ENCODE peak calls at places on chromosomes 4 and X, in six cellular contexts. One of them, this sample, is unnamed.

GRCh38 chr4:24560770-24561415 is 23.5 kb downstream of the DHX15 start:
- DNase-seq in GM10248: no peak
- DNase-seq in stimulated activated CD8-positive, alpha-beta memory T cell treated with anti-CD3 and anti-CD28 coated beads, Interleukin-12 subunit alpha, Interleukin-12 subunit beta, amount 100 ng/mL, for 1 hour: no peak
- DNase-seq in sigmoid colon: no peak
- DNase-seq in NCI-H1092 treated with DMSO at 0.1 percent for 48 hours: no peak
- DNase-seq in substantia nigra: no peak
- DNase-seq in this sample: no peak

GRCh38 chr4:62118558-62118957 is 918.4 kb downstream of the ADGRL3 start:
- DNase-seq in sigmoid colon: no peak
- DNase-seq in substantia nigra: no peak
- DNase-seq in GM10248: no peak
- DNase-seq in stimulated activated CD8-positive, alpha-beta memory T cell treated with anti-CD3 and anti-CD28 coated beads, Interleukin-12 subunit alpha, Interleukin-12 subunit beta, amount 100 ng/mL, for 1 hour: no peak
- DNase-seq in NCI-H1092 treated with DMSO at 0.1 percent for 48 hours: no peak
- DNase-seq in this sample: no peak

GRCh38 chr4:25799522-25799921 is 63.3 kb downstream of the SEL1L3 start:
- DNase-seq in stimulated activated CD8-positive, alpha-beta memory T cell treated with anti-CD3 and anti-CD28 coated beads, Interleukin-12 subunit alpha, Interleukin-12 subunit beta, amount 100 ng/mL, for 1 hour: no peak
- DNase-seq in sigmoid colon: no peak
- DNase-seq in NCI-H1092 treated with DMSO at 0.1 percent for 48 hours: no peak
- DNase-seq in GM10248: no peak
- DNase-seq in substantia nigra: no peak
- DNase-seq in this sample: no peak

GRCh38 chr4:94665500-94666398 is 92.0 kb upstream of the BMPR1B start:
- DNase-seq in GM10248: no peak
- DNase-seq in sigmoid colon: no peak
- DNase-seq in stimulated activated CD8-positive, alpha-beta memory T cell treated with anti-CD3 and anti-CD28 coated beads, Interleukin-12 subunit alpha, Interleukin-12 subunit beta, amount 100 ng/mL, for 1 hour: no peak
- DNase-seq in NCI-H1092 treated with DMSO at 0.1 percent for 48 hours: no peak
- DNase-seq in substantia nigra: no peak
- DNase-seq in this sample: no peak

GRCh38 chr4:150593996-150594395 is 12.0 kb downstream of the MAB21L2 start:
- DNase-seq in NCI-H1092 treated with DMSO at 0.1 percent for 48 hours: peak; percentile 39
- DNase-seq in GM10248: no peak
- DNase-seq in stimulated activated CD8-positive, alpha-beta memory T cell treated with anti-CD3 and anti-CD28 coated beads, Interleukin-12 subunit alpha, Interleukin-12 subunit beta, amount 100 ng/mL, for 1 hour: no peak
- DNase-seq in substantia nigra: no peak
- DNase-seq in sigmoid colon: no peak
- DNase-seq in this sample: no peak

GRCh38 chr4:185254434-185254833 is 45.0 kb downstream of the SNX25 start:
- DNase-seq in stimulated activated CD8-positive, alpha-beta memory T cell treated with anti-CD3 and anti-CD28 coated beads, Interleukin-12 subunit alpha, Interleukin-12 subunit beta, amount 100 ng/mL, for 1 hour: no peak
- DNase-seq in sigmoid colon: no peak
- DNase-seq in NCI-H1092 treated with DMSO at 0.1 percent for 48 hours: no peak
- DNase-seq in GM10248: no peak
- DNase-seq in substantia nigra: no peak
- DNase-seq in this sample: no peak

GRCh38 chr4:141131738-141132688 is 1.3 kb downstream of the RNF150 start:
- DNase-seq in substantia nigra: no peak
- DNase-seq in stimulated activated CD8-positive, alpha-beta memory T cell treated with anti-CD3 and anti-CD28 coated beads, Interleukin-12 subunit alpha, Interleukin-12 subunit beta, amount 100 ng/mL, for 1 hour: no peak
- DNase-seq in NCI-H1092 treated with DMSO at 0.1 percent for 48 hours: no peak
- DNase-seq in sigmoid colon: peak; percentile 73
- DNase-seq in GM10248: peak; percentile 7
- DNase-seq in this sample: peak; percentile 17

GRCh38 chrX:37686348-37686736 is 751 bp downstream of the XK start:
- DNase-seq in NCI-H1092 treated with DMSO at 0.1 percent for 48 hours: no peak
- DNase-seq in GM10248: no peak
- DNase-seq in substantia nigra: no peak
- DNase-seq in stimulated activated CD8-positive, alpha-beta memory T cell treated with anti-CD3 and anti-CD28 coated beads, Interleukin-12 subunit alpha, Interleukin-12 subunit beta, amount 100 ng/mL, for 1 hour: no peak
- DNase-seq in sigmoid colon: no peak
- DNase-seq in this sample: no peak

GRCh38 chr4:97074531-97074930 is 1068.7 kb downstream of the STPG2 start:
- DNase-seq in sigmoid colon: no peak
- DNase-seq in stimulated activated CD8-positive, alpha-beta memory T cell treated with anti-CD3 and anti-CD28 coated beads, Interleukin-12 subunit alpha, Interleukin-12 subunit beta, amount 100 ng/mL, for 1 hour: no peak
- DNase-seq in substantia nigra: no peak
- DNase-seq in GM10248: no peak
- DNase-seq in NCI-H1092 treated with DMSO at 0.1 percent for 48 hours: no peak
- DNase-seq in this sample: no peak

GRCh38 chrX:129925305-129926092 is 19.5 kb downstream of the UTP14A start:
- DNase-seq in substantia nigra: peak; percentile 34
- DNase-seq in sigmoid colon: peak; percentile 82
- DNase-seq in GM10248: peak; percentile 57
- DNase-seq in stimulated activated CD8-positive, alpha-beta memory T cell treated with anti-CD3 and anti-CD28 coated beads, Interleukin-12 subunit alpha, Interleukin-12 subunit beta, amount 100 ng/mL, for 1 hour: peak; percentile 62
- DNase-seq in NCI-H1092 treated with DMSO at 0.1 percent for 48 hours: peak; percentile 39
- DNase-seq in this sample: peak; percentile 73

GRCh38 chr4:74471228-74471627 is 26.3 kb downstream of the AREG start:
- DNase-seq in stimulated activated CD8-positive, alpha-beta memory T cell treated with anti-CD3 and anti-CD28 coated beads, Interleukin-12 subunit alpha, Interleukin-12 subunit beta, amount 100 ng/mL, for 1 hour: no peak
- DNase-seq in NCI-H1092 treated with DMSO at 0.1 percent for 48 hours: no peak
- DNase-seq in GM10248: no peak
- DNase-seq in substantia nigra: no peak
- DNase-seq in sigmoid colon: no peak
- DNase-seq in this sample: no peak

GRCh38 chr4:180994722-180995121 is 1248.5 kb upstream of the TENM3 start:
- DNase-seq in substantia nigra: no peak
- DNase-seq in stimulated activated CD8-positive, alpha-beta memory T cell treated with anti-CD3 and anti-CD28 coated beads, Interleukin-12 subunit alpha, Interleukin-12 subunit beta, amount 100 ng/mL, for 1 hour: no peak
- DNase-seq in NCI-H1092 treated with DMSO at 0.1 percent for 48 hours: no peak
- DNase-seq in GM10248: no peak
- DNase-seq in sigmoid colon: no peak
- DNase-seq in this sample: no peak

GRCh38 chr4:173243321-173243720 is 74.7 kb downstream of the GALNT7 start:
- DNase-seq in GM10248: no peak
- DNase-seq in NCI-H1092 treated with DMSO at 0.1 percent for 48 hours: no peak
- DNase-seq in substantia nigra: no peak
- DNase-seq in stimulated activated CD8-positive, alpha-beta memory T cell treated with anti-CD3 and anti-CD28 coated beads, Interleukin-12 subunit alpha, Interleukin-12 subunit beta, amount 100 ng/mL, for 1 hour: no peak
- DNase-seq in sigmoid colon: no peak
- DNase-seq in this sample: no peak

GRCh38 chrX:54747713-54748393 is 50.2 kb downstream of the ITIH6 start:
- DNase-seq in stimulated activated CD8-positive, alpha-beta memory T cell treated with anti-CD3 and anti-CD28 coated beads, Interleukin-12 subunit alpha, Interleukin-12 subunit beta, amount 100 ng/mL, for 1 hour: no peak
- DNase-seq in sigmoid colon: no peak
- DNase-seq in NCI-H1092 treated with DMSO at 0.1 percent for 48 hours: no peak
- DNase-seq in substantia nigra: no peak
- DNase-seq in GM10248: no peak
- DNase-seq in this sample: no peak

GRCh38 chrX:25206761-25207160 is 191.0 kb upstream of the ARX start:
- DNase-seq in substantia nigra: no peak
- DNase-seq in GM10248: no peak
- DNase-seq in sigmoid colon: no peak
- DNase-seq in stimulated activated CD8-positive, alpha-beta memory T cell treated with anti-CD3 and anti-CD28 coated beads, Interleukin-12 subunit alpha, Interleukin-12 subunit beta, amount 100 ng/mL, for 1 hour: no peak
- DNase-seq in NCI-H1092 treated with DMSO at 0.1 percent for 48 hours: no peak
- DNase-seq in this sample: no peak

GRCh38 chr4:16505726-16506125 is 279.5 kb upstream of the TAPT1 start:
- DNase-seq in substantia nigra: no peak
- DNase-seq in NCI-H1092 treated with DMSO at 0.1 percent for 48 hours: no peak
- DNase-seq in stimulated activated CD8-positive, alpha-beta memory T cell treated with anti-CD3 and anti-CD28 coated beads, Interleukin-12 subunit alpha, Interleukin-12 subunit beta, amount 100 ng/mL, for 1 hour: no peak
- DNase-seq in sigmoid colon: no peak
- DNase-seq in GM10248: no peak
- DNase-seq in this sample: no peak

GRCh38 chr4:15888515-15888914 is 50.0 kb downstream of the FGFBP1 start:
- DNase-seq in GM10248: no peak
- DNase-seq in NCI-H1092 treated with DMSO at 0.1 percent for 48 hours: no peak
- DNase-seq in substantia nigra: no peak
- DNase-seq in sigmoid colon: no peak
- DNase-seq in stimulated activated CD8-positive, alpha-beta memory T cell treated with anti-CD3 and anti-CD28 coated beads, Interleukin-12 subunit alpha, Interleukin-12 subunit beta, amount 100 ng/mL, for 1 hour: no peak
- DNase-seq in this sample: no peak

GRCh38 chr4:128163177-128164117 is 102.3 kb downstream of the LARP1B start:
- DNase-seq in sigmoid colon: no peak
- DNase-seq in NCI-H1092 treated with DMSO at 0.1 percent for 48 hours: no peak
- DNase-seq in substantia nigra: no peak
- DNase-seq in GM10248: no peak
- DNase-seq in stimulated activated CD8-positive, alpha-beta memory T cell treated with anti-CD3 and anti-CD28 coated beads, Interleukin-12 subunit alpha, Interleukin-12 subunit beta, amount 100 ng/mL, for 1 hour: no peak
- DNase-seq in this sample: no peak

GRCh38 chrX:35122756-35123155 is 180.2 kb downstream of the FAM47B start:
- DNase-seq in GM10248: no peak
- DNase-seq in NCI-H1092 treated with DMSO at 0.1 percent for 48 hours: no peak
- DNase-seq in sigmoid colon: no peak
- DNase-seq in substantia nigra: no peak
- DNase-seq in stimulated activated CD8-positive, alpha-beta memory T cell treated with anti-CD3 and anti-CD28 coated beads, Interleukin-12 subunit alpha, Interleukin-12 subunit beta, amount 100 ng/mL, for 1 hour: no peak
- DNase-seq in this sample: no peak

GRCh38 chr4:153728151-153728550 is 31.7 kb downstream of the RNF175 start:
- DNase-seq in sigmoid colon: no peak
- DNase-seq in NCI-H1092 treated with DMSO at 0.1 percent for 48 hours: no peak
- DNase-seq in stimulated activated CD8-positive, alpha-beta memory T cell treated with anti-CD3 and anti-CD28 coated beads, Interleukin-12 subunit alpha, Interleukin-12 subunit beta, amount 100 ng/mL, for 1 hour: no peak
- DNase-seq in GM10248: no peak
- DNase-seq in substantia nigra: no peak
- DNase-seq in this sample: no peak

GRCh38 chrX:68795741-68796140 is 33.1 kb upstream of the EFNB1 start:
- DNase-seq in sigmoid colon: no peak
- DNase-seq in NCI-H1092 treated with DMSO at 0.1 percent for 48 hours: no peak
- DNase-seq in substantia nigra: no peak
- DNase-seq in GM10248: no peak
- DNase-seq in stimulated activated CD8-positive, alpha-beta memory T cell treated with anti-CD3 and anti-CD28 coated beads, Interleukin-12 subunit alpha, Interleukin-12 subunit beta, amount 100 ng/mL, for 1 hour: no peak
- DNase-seq in this sample: no peak